ENCODE peak calls at places on chromosome X, in five cellular contexts. Q is iris pigment epithelial cell, Y is GM10248, L is PC-3, X is Daoy. E is an unnamed sample.

GRCh38 chrX:115898382-115899001 is 272.1 kb upstream of the AGTR2 start:
- DNase-seq in Q (peak), Y (peak), L (peak), X (peak), E (no peak)

GRCh38 chrX:44428989-44429627 is 85.6 kb upstream of the EFHC2 start:
- DNase-seq in Q (no peak), Y (no peak), L (peak), X (no peak), E (no peak)

GRCh38 chrX:12956704-12957541 is 18.0 kb upstream of the TMSB4X start:
- DNase-seq in Q (peak), Y (peak), L (peak), X (peak), E (peak)

GRCh38 chrX:132217203-132218073 is 1.8 kb downstream of the RAP2C start:
- DNase-seq in Q (peak), Y (peak), L (peak), X (peak), E (peak)

GRCh38 chrX:38375888-38376287 is 23.5 kb downstream of the OTC start:
- DNase-seq in Q (peak), Y (peak), L (peak), X (peak), E (no peak)

GRCh38 chrX:367866-368265 is 18.8 kb downstream of the PPP2R3B start:
- DNase-seq in Q (no peak), Y (no peak), L (no peak), X (no peak), E (no peak)

GRCh38 chrX:65990702-65991101 is 49.2 kb downstream of the VSIG4 start:
- DNase-seq in Q (no peak), Y (no peak), L (no peak), X (no peak), E (no peak)

GRCh38 chrX:19698125-19698524 is 182.8 kb upstream of the MAP3K15 start:
- DNase-seq in Q (peak), Y (no peak), L (peak), X (peak), E (peak)

GRCh38 chrX:66046612-66047235 is 6.8 kb upstream of the VSIG4 start:
- DNase-seq in Q (no peak), Y (peak), L (no peak), X (no peak), E (no peak)

GRCh38 chrX:80792205-80792604 is 17.5 kb downstream of the BRWD3 start:
- DNase-seq in Q (peak), Y (no peak), L (no peak), X (no peak), E (no peak)

GRCh38 chrX:43870011-43870410 is 12.2 kb downstream of the MAOB start:
- DNase-seq in Q (no peak), Y (no peak), L (no peak), X (no peak), E (no peak)

GRCh38 chrX:110081740-110082139 is 78.8 kb downstream of the TMEM164 start:
- DNase-seq in Q (peak), Y (no peak), L (peak), X (peak), E (peak)

GRCh38 chrX:131675596-131676194 is 131.8 kb downstream of the OR13H1 start:
- DNase-seq in Q (peak), Y (peak), L (peak), X (peak), E (no peak)

GRCh38 chrX:1248381-1249061 is 20.1 kb upstream of the CSF2RA start:
- DNase-seq in Q (no peak), Y (peak), L (no peak), X (peak), E (peak)

GRCh38 chrX:96474357-96475125 is 210.1 kb upstream of the DIAPH2 start:
- DNase-seq in Q (no peak), Y (no peak), L (peak), X (no peak), E (peak)

GRCh38 chrX:130539721-130540321 is 138.0 kb downstream of the RBMX2 start:
- DNase-seq in Q (peak), Y (peak), L (peak), X (peak), E (peak)

GRCh38 chrX:78330068-78330467 is 2.7 kb upstream of the CYSLTR1 start:
- DNase-seq in Q (no peak), Y (no peak), L (no peak), X (no peak), E (no peak)

GRCh38 chrX:67563469-67564448 is 19.9 kb downstream of the AR start:
- DNase-seq in Q (peak), Y (no peak), L (no peak), X (no peak), E (peak)

GRCh38 chrX:152861116-152861515 is 30.3 kb downstream of the NSDHL start:
- DNase-seq in Q (peak), Y (no peak), L (peak), X (no peak), E (peak)

GRCh38 chrX:18674417-18674787 is 2.5 kb upstream of the RS1 start:
- DNase-seq in Q (no peak), Y (peak), L (no peak), X (no peak), E (no peak)

GRCh38 chrX:35826503-35826902 is 28.4 kb downstream of the MAGEB16 start:
- DNase-seq in Q (no peak), Y (no peak), L (peak), X (no peak), E (no peak)

GRCh38 chrX:63918611-63919010 is 133.6 kb upstream of the ARHGEF9 start:
- DNase-seq in Q (no peak), Y (no peak), L (no peak), X (no peak), E (peak)

E was measured in EH.